ENCODE peak calls at places on chromosome 1, in nine cellular contexts. One of them, this sample, is unnamed.

GRCh38 chr1:190808035-190808434 is 330.4 kb upstream of the BRINP3 start:
- DNase-seq in uterus: no peak
- DNase-seq in breast epithelium: no peak
- DNase-seq in heart left ventricle: no peak
- DNase-seq in GM12892: no peak
- DNase-seq in ovary: no peak
- DNase-seq in right lobe of liver: no peak
- DNase-seq in GM12891: no peak
- DNase-seq in stomach: no peak
- DNase-seq in this sample: no peak

GRCh38 chr1:26078286-26079177 is 11.1 kb upstream of the TRIM63 start:
- DNase-seq in uterus: no peak
- DNase-seq in breast epithelium: no peak
- DNase-seq in heart left ventricle: no peak
- DNase-seq in GM12892: no peak
- DNase-seq in ovary: no peak
- DNase-seq in right lobe of liver: no peak
- DNase-seq in GM12891: no peak
- DNase-seq in stomach: no peak
- DNase-seq in this sample: no peak

GRCh38 chr1:227395391-227396028 is 77.2 kb upstream of the CDC42BPA start:
- DNase-seq in uterus: no peak
- DNase-seq in breast epithelium: no peak
- DNase-seq in heart left ventricle: no peak
- DNase-seq in GM12892: no peak
- DNase-seq in ovary: no peak
- DNase-seq in right lobe of liver: no peak
- DNase-seq in GM12891: no peak
- DNase-seq in stomach: no peak
- DNase-seq in this sample: no peak

GRCh38 chr1:171433451-171433850 is 51.9 kb upstream of the PRRC2C start:
- DNase-seq in uterus: no peak
- DNase-seq in breast epithelium: no peak
- DNase-seq in heart left ventricle: no peak
- DNase-seq in GM12892: no peak
- DNase-seq in ovary: no peak
- DNase-seq in right lobe of liver: no peak
- DNase-seq in GM12891: no peak
- DNase-seq in stomach: no peak
- DNase-seq in this sample: no peak

GRCh38 chr1:11502516-11502915 is 23.6 kb downstream of the DISP3 start:
- DNase-seq in uterus: no peak
- DNase-seq in breast epithelium: no peak
- DNase-seq in heart left ventricle: no peak
- DNase-seq in GM12892: no peak
- DNase-seq in ovary: no peak
- DNase-seq in right lobe of liver: no peak
- DNase-seq in GM12891: no peak
- DNase-seq in stomach: no peak
- DNase-seq in this sample: no peak

GRCh38 chr1:100267284-100267683 is 1.3 kb downstream of the RTCA start:
- DNase-seq in uterus: no peak
- DNase-seq in breast epithelium: no peak
- DNase-seq in heart left ventricle: no peak
- DNase-seq in GM12892: no peak
- DNase-seq in ovary: no peak
- DNase-seq in right lobe of liver: no peak
- DNase-seq in GM12891: no peak
- DNase-seq in stomach: no peak
- DNase-seq in this sample: no peak

GRCh38 chr1:94092210-94092613 is 28.7 kb downstream of the ABCA4 start:
- DNase-seq in uterus: peak
- DNase-seq in breast epithelium: no peak
- DNase-seq in heart left ventricle: no peak
- DNase-seq in GM12892: no peak
- DNase-seq in ovary: no peak
- DNase-seq in right lobe of liver: no peak
- DNase-seq in GM12891: no peak
- DNase-seq in stomach: no peak
- DNase-seq in this sample: no peak

GRCh38 chr1:205596876-205597275 is 34.9 kb downstream of the ELK4 start:
- DNase-seq in uterus: no peak
- DNase-seq in breast epithelium: no peak
- DNase-seq in heart left ventricle: no peak
- DNase-seq in GM12892: no peak
- DNase-seq in ovary: no peak
- DNase-seq in right lobe of liver: no peak
- DNase-seq in GM12891: no peak
- DNase-seq in stomach: no peak
- DNase-seq in this sample: no peak

GRCh38 chr1:233885196-233886028 is 19.1 kb upstream of the SLC35F3 start:
- DNase-seq in uterus: no peak
- DNase-seq in breast epithelium: no peak
- DNase-seq in heart left ventricle: no peak
- DNase-seq in GM12892: no peak
- DNase-seq in ovary: no peak
- DNase-seq in right lobe of liver: no peak
- DNase-seq in GM12891: no peak
- DNase-seq in stomach: no peak
- DNase-seq in this sample: no peak

GRCh38 chr1:17109897-17110554 is 9.2 kb downstream of the PADI2 start:
- DNase-seq in uterus: no peak
- DNase-seq in breast epithelium: no peak
- DNase-seq in heart left ventricle: no peak
- DNase-seq in GM12892: no peak
- DNase-seq in ovary: no peak
- DNase-seq in right lobe of liver: no peak
- DNase-seq in GM12891: no peak
- DNase-seq in stomach: no peak
- DNase-seq in this sample: no peak

GRCh38 chr1:182615468-182616129 is 11.4 kb upstream of the RGS16 start:
- DNase-seq in uterus: peak
- DNase-seq in breast epithelium: peak
- DNase-seq in heart left ventricle: peak
- DNase-seq in GM12892: no peak
- DNase-seq in ovary: peak
- DNase-seq in right lobe of liver: no peak
- DNase-seq in GM12891: no peak
- DNase-seq in stomach: no peak
- DNase-seq in this sample: no peak

GRCh38 chr1:8022395-8023286 is 3.5 kb downstream of the ERRFI1 start:
- DNase-seq in uterus: no peak
- DNase-seq in breast epithelium: no peak
- DNase-seq in heart left ventricle: no peak
- DNase-seq in GM12892: no peak
- DNase-seq in ovary: no peak
- DNase-seq in right lobe of liver: no peak
- DNase-seq in GM12891: no peak
- DNase-seq in stomach: no peak
- DNase-seq in this sample: no peak

GRCh38 chr1:183567584-183567983 is 22.7 kb downstream of the NCF2 start:
- DNase-seq in uterus: no peak
- DNase-seq in breast epithelium: peak
- DNase-seq in heart left ventricle: peak
- DNase-seq in GM12892: no peak
- DNase-seq in ovary: no peak
- DNase-seq in right lobe of liver: peak
- DNase-seq in GM12891: peak
- DNase-seq in stomach: peak
- DNase-seq in this sample: peak

GRCh38 chr1:4395158-4395557 is 259.3 kb upstream of the AJAP1 start:
- DNase-seq in uterus: no peak
- DNase-seq in breast epithelium: no peak
- DNase-seq in heart left ventricle: no peak
- DNase-seq in GM12892: no peak
- DNase-seq in ovary: no peak
- DNase-seq in right lobe of liver: no peak
- DNase-seq in GM12891: no peak
- DNase-seq in stomach: no peak
- DNase-seq in this sample: no peak

GRCh38 chr1:113538225-113538624 is 147.9 kb downstream of the MAGI3 start:
- DNase-seq in uterus: no peak
- DNase-seq in breast epithelium: no peak
- DNase-seq in heart left ventricle: no peak
- DNase-seq in GM12892: no peak
- DNase-seq in ovary: no peak
- DNase-seq in right lobe of liver: no peak
- DNase-seq in GM12891: no peak
- DNase-seq in stomach: no peak
- DNase-seq in this sample: no peak

GRCh38 chr1:190633488-190633887 is 155.8 kb upstream of the BRINP3 start:
- DNase-seq in uterus: no peak
- DNase-seq in breast epithelium: no peak
- DNase-seq in heart left ventricle: no peak
- DNase-seq in GM12892: no peak
- DNase-seq in ovary: no peak
- DNase-seq in right lobe of liver: no peak
- DNase-seq in GM12891: no peak
- DNase-seq in stomach: no peak
- DNase-seq in this sample: no peak

GRCh38 chr1:232416026-232416568 is 213.8 kb downstream of the SIPA1L2 start:
- DNase-seq in uterus: no peak
- DNase-seq in breast epithelium: no peak
- DNase-seq in heart left ventricle: no peak
- DNase-seq in GM12892: no peak
- DNase-seq in ovary: no peak
- DNase-seq in right lobe of liver: no peak
- DNase-seq in GM12891: no peak
- DNase-seq in stomach: no peak
- DNase-seq in this sample: peak

GRCh38 chr1:172821609-172822274 is 162.8 kb downstream of the FASLG start:
- DNase-seq in uterus: no peak
- DNase-seq in breast epithelium: no peak
- DNase-seq in heart left ventricle: no peak
- DNase-seq in GM12892: no peak
- DNase-seq in ovary: no peak
- DNase-seq in right lobe of liver: no peak
- DNase-seq in GM12891: no peak
- DNase-seq in stomach: no peak
- DNase-seq in this sample: no peak

GRCh38 chr1:167935252-167936067 is 1.0 kb upstream of the DCAF6 start:
- DNase-seq in uterus: peak
- DNase-seq in breast epithelium: no peak
- DNase-seq in heart left ventricle: no peak
- DNase-seq in GM12892: no peak
- DNase-seq in ovary: peak
- DNase-seq in right lobe of liver: peak
- DNase-seq in GM12891: no peak
- DNase-seq in stomach: no peak
- DNase-seq in this sample: peak
- TF ChIP-seq POLR2A in uterus: peak
- TF ChIP-seq POLR2A in breast epithelium: no peak
- TF ChIP-seq POLR2A in heart left ventricle: peak
- TF ChIP-seq POLR2A in GM12892: no peak
- TF ChIP-seq POLR2A in ovary: peak
- TF ChIP-seq POLR2A in right lobe of liver: peak
- TF ChIP-seq POLR2A in GM12891: peak
- TF ChIP-seq POLR2A in stomach: no peak
- TF ChIP-seq POLR2A in this sample: peak

GRCh38 chr1:15836772-15837669 is 10.5 kb upstream of the SPEN start:
- DNase-seq in uterus: peak
- DNase-seq in breast epithelium: no peak
- DNase-seq in heart left ventricle: peak
- DNase-seq in GM12892: no peak
- DNase-seq in ovary: peak
- DNase-seq in right lobe of liver: peak
- DNase-seq in GM12891: no peak
- DNase-seq in stomach: peak
- DNase-seq in this sample: no peak
- TF ChIP-seq POLR2A in uterus: no peak
- TF ChIP-seq POLR2A in breast epithelium: no peak
- TF ChIP-seq POLR2A in heart left ventricle: no peak
- TF ChIP-seq POLR2A in GM12892: peak
- TF ChIP-seq POLR2A in ovary: no peak
- TF ChIP-seq POLR2A in right lobe of liver: peak
- TF ChIP-seq POLR2A in GM12891: peak
- TF ChIP-seq POLR2A in stomach: no peak
- TF ChIP-seq POLR2A in this sample: no peak

DNA sequence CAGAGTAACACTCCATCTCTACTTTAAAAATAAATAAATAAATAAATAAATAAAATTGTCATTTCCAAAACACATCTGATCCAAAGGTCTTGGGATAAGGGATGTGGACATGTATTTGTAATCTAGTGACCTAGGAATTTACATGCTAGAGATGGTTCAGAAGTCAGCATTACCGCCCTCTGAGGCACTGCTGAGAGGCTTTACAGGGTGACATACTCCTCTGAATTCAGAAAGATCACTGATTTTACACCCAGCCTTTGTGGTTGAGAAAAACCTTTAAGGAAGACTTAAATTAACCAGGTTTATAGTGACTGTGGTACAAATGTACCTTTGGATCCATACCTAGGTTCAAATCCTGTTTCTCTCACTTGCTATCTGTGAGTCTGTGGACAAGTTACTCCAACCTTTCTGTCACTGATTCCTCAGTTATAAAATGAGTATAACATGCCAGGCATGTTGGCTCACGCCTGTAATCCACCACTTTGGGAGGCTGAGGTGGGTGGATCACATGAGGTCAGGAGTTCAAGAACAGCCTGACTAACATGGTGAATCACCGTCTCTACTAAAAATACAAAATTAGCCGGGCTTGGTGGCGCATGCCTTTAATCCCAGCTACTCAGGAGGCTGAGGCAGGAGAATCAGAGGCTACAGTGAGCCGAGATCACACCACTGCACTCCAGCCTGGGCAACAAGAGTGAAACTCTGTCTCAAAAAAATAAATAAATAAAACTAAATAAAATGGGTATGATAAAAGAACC is 20.1 kb downstream of the OSBPL9 start:
- DNase-seq in uterus: peak
- DNase-seq in breast epithelium: peak
- DNase-seq in heart left ventricle: no peak
- DNase-seq in GM12892: no peak
- DNase-seq in ovary: peak
- DNase-seq in right lobe of liver: no peak
- DNase-seq in GM12891: no peak
- DNase-seq in stomach: no peak
- DNase-seq in this sample: no peak
- TF ChIP-seq POLR2A in uterus: peak
- TF ChIP-seq POLR2A in breast epithelium: no peak
- TF ChIP-seq POLR2A in heart left ventricle: no peak
- TF ChIP-seq POLR2A in GM12892: no peak
- TF ChIP-seq POLR2A in ovary: no peak
- TF ChIP-seq POLR2A in right lobe of liver: no peak
- TF ChIP-seq POLR2A in GM12891: no peak
- TF ChIP-seq POLR2A in stomach: no peak
- TF ChIP-seq POLR2A in this sample: no peak

DNA sequence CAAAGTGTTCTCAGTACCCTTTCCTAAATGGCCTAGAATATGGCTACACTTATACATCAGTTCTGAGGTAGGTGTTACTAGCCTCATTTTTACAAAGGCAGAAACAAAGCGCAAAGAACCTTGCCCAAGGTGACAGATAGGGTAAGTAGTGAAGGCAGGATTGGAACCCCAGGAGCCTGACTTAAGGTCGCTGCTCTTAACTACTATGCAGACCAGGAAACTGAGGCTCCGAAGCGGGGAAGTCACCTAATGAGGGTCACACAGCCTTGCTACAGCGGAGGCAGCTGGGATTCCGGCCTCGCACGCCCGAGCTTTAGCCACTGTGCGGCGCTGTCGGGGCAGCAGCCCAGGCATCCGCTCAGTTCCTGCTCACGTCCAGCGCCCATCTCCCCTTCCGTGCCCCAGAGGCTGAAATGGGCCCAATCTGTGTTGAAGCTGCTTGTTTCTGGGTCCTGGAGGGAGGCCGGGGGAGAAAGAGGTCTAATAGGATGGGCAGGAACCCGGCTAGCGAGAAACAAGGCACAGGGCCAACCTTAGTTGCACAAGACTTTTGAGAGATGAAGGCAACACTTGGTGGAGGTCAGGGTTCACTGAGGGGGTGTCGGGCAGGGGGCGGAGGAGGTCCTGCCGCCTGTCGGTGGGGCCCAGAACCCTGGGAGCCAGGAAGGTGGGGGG is 1.4 kb upstream of the FOXD2 start:
- DNase-seq in uterus: peak
- DNase-seq in breast epithelium: peak
- DNase-seq in heart left ventricle: peak
- DNase-seq in GM12892: peak
- DNase-seq in ovary: peak
- DNase-seq in right lobe of liver: peak
- DNase-seq in GM12891: peak
- DNase-seq in stomach: peak
- DNase-seq in this sample: peak
- TF ChIP-seq POLR2A in uterus: no peak
- TF ChIP-seq POLR2A in breast epithelium: no peak
- TF ChIP-seq POLR2A in heart left ventricle: no peak
- TF ChIP-seq POLR2A in GM12892: no peak
- TF ChIP-seq POLR2A in ovary: no peak
- TF ChIP-seq POLR2A in right lobe of liver: no peak
- TF ChIP-seq POLR2A in GM12891: no peak
- TF ChIP-seq POLR2A in stomach: no peak
- TF ChIP-seq POLR2A in this sample: no peak